ENCODE peak calls at places on chromosomes 6 and 20, in eight cellular contexts. H is aorta, E is upper lobe of right lung, Q is transverse colon, O is uterus, K is neural progenitor cell, N is pancreas, W is right lobe of liver. P is an unnamed sample.

GRCh38 chr20:61426361-61426760 is 174.3 kb downstream of the CDH4 start:
- DNase-seq in H (no peak), E (no peak), Q (no peak), O (no peak), K (no peak), N (no peak), W (no peak), P (no peak)

GRCh38 chr6:36381502-36382389 is 5.7 kb downstream of the ETV7 start:
- DNase-seq in H (no peak), E (no peak), Q (no peak), O (no peak), K (no peak), N (no peak), W (no peak), P (no peak)

GRCh38 chr6:151063339-151063738 is 176.4 kb upstream of the AKAP12 start:
- DNase-seq in H (no peak), E (no peak), Q (no peak), O (no peak), K (no peak), N (no peak), W (no peak), P (no peak)

GRCh38 chr20:13211956-13212618 is 9.0 kb upstream of the ISM1 start:
- DNase-seq in H (no peak), E (no peak), Q (no peak), O (no peak), K (no peak), N (no peak), W (no peak), P (no peak)

GRCh38 chr6:31901415-31901952 is 402 bp downstream of the ZBTB12 start:
- DNase-seq in H (peak; percentile 90), E (peak; percentile 83), Q (peak; percentile 68), O (peak; percentile 76), K (peak; percentile 68), N (peak; percentile 83), W (peak; percentile 75), P (peak; percentile 69)

GRCh38 chr6:87561012-87561411 is 28.8 kb downstream of the RARS2 start:
- DNase-seq in H (no peak), E (no peak), Q (no peak), O (no peak), K (no peak), N (no peak), W (no peak), P (no peak)

GRCh38 chr6:132202569-132202968 is 198.7 kb downstream of the MOXD1 start:
- DNase-seq in H (no peak), E (no peak), Q (no peak), O (no peak), K (no peak), N (no peak), W (no peak), P (no peak)

GRCh38 chr6:92708270-92708669 is 711.1 kb downstream of the EPHA7 start:
- DNase-seq in H (no peak), E (no peak), Q (no peak), O (no peak), K (no peak), N (no peak), W (no peak), P (no peak)

GRCh38 chr6:79671605-79672266 is 40.6 kb downstream of the SH3BGRL2 start:
- DNase-seq in H (no peak), E (peak; percentile 86), Q (peak; percentile 90), O (peak; percentile 50), K (no peak), N (peak; percentile 42), W (no peak), P (peak; percentile 15)

GRCh38 chr6:90413867-90414266 is 117.2 kb upstream of the BACH2 start:
- DNase-seq in H (no peak), E (no peak), Q (peak; percentile 33), O (peak; percentile 28), K (peak; percentile 84), N (no peak), W (no peak), P (no peak)

GRCh38 chr20:11919046-11919445 is 1.4 kb downstream of the BTBD3 start:
- DNase-seq in H (no peak), E (no peak), Q (no peak), O (no peak), K (peak; percentile 8), N (peak; percentile 46), W (no peak), P (peak; percentile 63)

GRCh38 chr6:98838027-98838426 is 3.7 kb downstream of the POU3F2 start:
- DNase-seq in H (no peak), E (no peak), Q (no peak), O (no peak), K (peak; percentile 45), N (no peak), W (no peak), P (no peak)
- H3K27me3 ChIP-seq in H (no peaks in the 10 kb centered on the region), E (peaks cover 80% of the 10 kb centered on the region), Q (peaks cover 99% of the 10 kb centered on the region), O (peaks cover 75% of the 10 kb centered on the region), K (peaks cover 91% of the 10 kb centered on the region), N (peaks cover 22% of the 10 kb centered on the region), W (peaks cover 74% of the 10 kb centered on the region), P (peaks cover 73% of the 10 kb centered on the region)

DNA sequence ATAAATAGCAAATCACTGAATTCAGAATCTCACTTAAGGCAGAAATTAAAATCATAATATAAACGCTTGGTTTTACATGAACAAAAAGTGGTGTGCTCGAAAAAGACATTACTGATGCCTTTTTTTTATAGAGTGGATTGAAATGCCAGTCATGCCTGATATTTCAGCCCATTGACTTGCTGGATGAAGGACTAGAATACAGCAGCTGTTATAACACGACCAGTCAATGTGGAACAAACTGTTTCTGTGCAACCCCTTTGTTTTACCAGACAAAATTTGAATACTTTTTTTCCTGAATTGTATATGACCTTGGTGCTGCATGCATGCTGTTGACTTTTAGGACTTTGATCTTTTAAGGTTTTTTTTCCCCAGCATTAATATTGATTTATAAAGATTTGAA is 150.0 kb downstream of the QKI start:
- DNase-seq in H (no peak), E (no peak), Q (no peak), O (no peak), K (no peak), N (no peak), W (no peak), P (no peak)
- H3K4me3 ChIP-seq in H (no peak overlapping the region), E (no peak overlapping the region), Q (no peak overlapping the region), O (no peak overlapping the region), K (no peak overlapping the region), N (no peak overlapping the region), W (no peak overlapping the region), P (no peak overlapping the region)

DNA sequence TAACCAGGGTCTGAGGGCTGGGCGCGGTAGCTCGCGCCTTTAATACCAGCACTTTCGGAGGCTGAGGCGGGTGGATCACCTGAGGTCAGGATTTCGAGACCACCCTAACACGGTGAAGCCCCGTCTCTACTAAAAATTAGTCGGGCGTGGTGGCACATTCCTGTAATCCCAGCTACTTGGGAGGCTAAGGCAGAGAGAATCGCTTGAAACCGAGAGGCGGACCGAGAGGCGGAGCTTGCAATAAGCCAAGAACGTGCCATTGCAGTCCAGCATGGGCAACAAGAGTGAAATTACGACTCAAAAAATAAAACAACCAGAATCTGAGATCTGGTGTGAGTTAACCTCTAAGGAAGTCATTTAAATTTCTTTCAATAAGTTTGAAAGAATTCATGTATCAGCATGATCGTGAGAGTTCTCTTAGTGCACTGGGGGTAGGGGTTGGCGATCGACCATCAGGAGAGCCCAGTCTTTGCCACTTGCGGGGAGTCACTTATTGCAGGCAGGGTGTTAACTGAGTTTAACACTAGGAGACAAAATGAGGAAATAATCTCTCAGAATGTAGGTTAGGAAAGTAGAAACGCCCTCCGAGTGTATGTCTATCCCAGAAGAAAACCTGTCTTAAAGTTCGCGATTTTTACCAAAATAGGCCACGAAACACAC is 206.5 kb upstream of the ZNF184 start:
- DNase-seq in H (no peak), E (no peak), Q (no peak), O (no peak), K (peak; percentile 73), N (no peak), W (no peak), P (no peak)
- H3K27me3 ChIP-seq in H (no peaks in the 10 kb centered on the region), E (peaks cover 86% of the 10 kb centered on the region), Q (peaks cover 94% of the 10 kb centered on the region), O (peaks cover 45% of the 10 kb centered on the region), K (peaks cover 100% of the 10 kb centered on the region), N (peaks cover 25% of the 10 kb centered on the region), W (peaks cover 43% of the 10 kb centered on the region), P (peaks cover 71% of the 10 kb centered on the region)

DNA sequence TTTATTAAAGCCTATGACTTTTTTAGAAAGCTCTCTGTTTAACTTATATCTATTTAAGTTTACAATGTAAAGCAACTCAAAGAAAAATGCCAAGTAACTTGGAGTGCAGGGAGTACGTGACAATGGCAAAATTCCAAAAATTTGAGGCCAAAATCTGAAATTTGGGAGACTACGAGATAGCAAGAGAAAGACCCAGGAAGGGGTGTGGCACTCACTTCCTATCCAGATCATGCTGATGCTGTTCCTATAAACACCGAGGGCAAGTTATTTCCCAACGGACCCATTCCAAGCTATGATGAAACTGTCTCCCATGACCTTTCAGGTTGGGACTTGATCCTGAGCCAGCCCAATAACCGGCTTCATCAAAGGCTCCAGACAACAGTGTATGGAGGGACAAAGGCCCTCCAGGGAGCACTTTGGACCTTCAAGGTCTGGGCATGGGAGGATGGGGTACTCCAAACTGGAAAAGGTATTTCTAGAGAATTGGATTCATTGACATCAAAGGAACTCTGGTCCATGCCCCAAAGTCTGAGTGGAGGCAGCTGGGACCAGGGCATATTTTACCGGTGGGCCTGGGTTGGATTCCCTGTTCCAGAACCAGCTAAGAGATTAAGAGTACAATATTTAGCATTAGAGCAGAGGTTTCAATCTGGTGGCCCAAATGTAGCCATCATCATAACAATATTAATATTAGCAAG is 15.7 kb upstream of the SLC13A3 start:
- DNase-seq in H (no peak), E (no peak), Q (no peak), O (no peak), K (no peak), N (no peak), W (peak; percentile 77), P (no peak)
- H3K4me3 ChIP-seq in H (no peak overlapping the region), E (no peak overlapping the region), Q (no peak overlapping the region), O (no peak overlapping the region), K (no peak overlapping the region), N (no peak overlapping the region), W (no peak overlapping the region), P (no peak overlapping the region)

DNA sequence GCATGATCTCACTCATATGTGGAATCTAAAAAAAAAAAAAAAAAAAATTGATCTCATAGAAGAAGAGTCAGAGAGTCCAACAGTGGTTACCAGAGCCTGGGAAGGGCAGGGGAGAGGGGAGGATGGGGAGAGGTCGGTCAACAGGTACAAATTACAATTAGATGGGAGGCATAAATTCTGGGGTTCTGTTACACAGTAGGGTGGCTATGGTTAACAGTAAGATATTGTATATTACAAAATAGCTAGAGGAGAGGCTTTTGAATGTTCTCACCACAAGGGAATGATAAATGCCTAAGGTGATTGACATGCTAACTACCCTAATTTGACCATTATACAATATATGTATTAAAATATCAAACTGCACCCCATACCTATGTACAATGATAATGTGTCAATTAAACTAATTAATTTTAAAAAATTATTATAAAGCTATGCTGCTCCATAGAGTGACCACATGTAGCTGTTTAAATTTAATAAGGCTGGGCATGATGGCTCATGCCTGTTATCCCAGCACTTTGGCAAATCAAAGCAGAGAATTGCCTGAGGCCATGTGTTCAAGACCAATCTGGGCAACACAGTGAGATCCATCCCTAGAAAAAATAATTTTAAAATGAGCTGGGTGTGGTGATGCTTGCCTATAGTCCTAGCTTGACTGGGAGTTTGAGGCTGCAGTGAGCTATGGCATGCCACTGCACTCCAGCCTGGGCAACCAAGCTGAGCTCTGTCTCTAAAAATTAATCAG is 70.9 kb downstream of the SNX5 start:
- DNase-seq in H (no peak), E (no peak), Q (no peak), O (no peak), K (no peak), N (no peak), W (no peak), P (no peak)
- H3K27me3 ChIP-seq in H (no peaks in the 10 kb centered on the region), E (no peaks in the 10 kb centered on the region), Q (no peaks in the 10 kb centered on the region), O (no peaks in the 10 kb centered on the region), K (no peaks in the 10 kb centered on the region), N (no peaks in the 10 kb centered on the region), W (no peaks in the 10 kb centered on the region), P (no peaks in the 10 kb centered on the region)

P was measured in adrenal gland.